ENCODE peak calls at places on chromosomes 4 and X, in ten cellular contexts. One of them, this sample, is unnamed.

GRCh38 chr4:80798082-80798481 is 232.4 kb upstream of the BMP3 start:
- DNase-seq in breast epithelium: no peak
- DNase-seq in GM12892: no peak
- DNase-seq in uterus: no peak
- DNase-seq in tibial nerve: no peak
- DNase-seq in stomach: no peak
- DNase-seq in lower leg skin: no peak
- DNase-seq in A549: no peak
- DNase-seq in ovary: no peak
- DNase-seq in adrenal gland: no peak
- DNase-seq in this sample: no peak

GRCh38 chrX:102720237-102721168 is at the start of gene GPRASP3:
- DNase-seq in GM12892: peak; percentile 50
- DNase-seq in A549: peak; percentile 88
- DNase-seq in adrenal gland: peak; percentile 70
- DNase-seq in lower leg skin: peak; percentile 91
- DNase-seq in uterus: peak; percentile 70
- DNase-seq in tibial nerve: peak; percentile 64
- DNase-seq in ovary: peak; percentile 72
- DNase-seq in stomach: peak; percentile 78
- DNase-seq in breast epithelium: peak; percentile 72
- DNase-seq in this sample: no peak

GRCh38 chrX:22136711-22137110 is 104.6 kb downstream of the PHEX start:
- DNase-seq in adrenal gland: no peak
- DNase-seq in uterus: no peak
- DNase-seq in breast epithelium: no peak
- DNase-seq in tibial nerve: no peak
- DNase-seq in GM12892: no peak
- DNase-seq in lower leg skin: no peak
- DNase-seq in ovary: no peak
- DNase-seq in stomach: no peak
- DNase-seq in A549: no peak
- DNase-seq in this sample: no peak

GRCh38 chr4:126405369-126405982 is 1090.7 kb downstream of the FAT4 start:
- DNase-seq in lower leg skin: no peak
- DNase-seq in stomach: no peak
- DNase-seq in GM12892: no peak
- DNase-seq in adrenal gland: peak; percentile 2
- DNase-seq in breast epithelium: no peak
- DNase-seq in uterus: no peak
- DNase-seq in ovary: no peak
- DNase-seq in tibial nerve: no peak
- DNase-seq in A549: peak; percentile 1
- DNase-seq in this sample: no peak

GRCh38 chrX:134999469-134999868 is 8.7 kb downstream of the SMIM10 start:
- DNase-seq in breast epithelium: no peak
- DNase-seq in tibial nerve: no peak
- DNase-seq in stomach: no peak
- DNase-seq in ovary: no peak
- DNase-seq in GM12892: no peak
- DNase-seq in adrenal gland: no peak
- DNase-seq in lower leg skin: no peak
- DNase-seq in uterus: no peak
- DNase-seq in A549: peak; percentile 54
- DNase-seq in this sample: no peak

GRCh38 chrX:46788902-46789301 is 30.0 kb upstream of the SLC9A7 start:
- DNase-seq in GM12892: no peak
- DNase-seq in lower leg skin: peak; percentile 28
- DNase-seq in A549: no peak
- DNase-seq in adrenal gland: no peak
- DNase-seq in tibial nerve: no peak
- DNase-seq in ovary: no peak
- DNase-seq in uterus: no peak
- DNase-seq in stomach: no peak
- DNase-seq in breast epithelium: no peak
- DNase-seq in this sample: no peak

GRCh38 chrX:153723351-153724251 is 586 bp downstream of the BCAP31 start:
- DNase-seq in ovary: peak; percentile 62
- DNase-seq in breast epithelium: no peak
- DNase-seq in stomach: peak; percentile 48
- DNase-seq in adrenal gland: peak; percentile 42
- DNase-seq in tibial nerve: no peak
- DNase-seq in GM12892: peak; percentile 59
- DNase-seq in uterus: peak; percentile 44
- DNase-seq in lower leg skin: no peak
- DNase-seq in A549: peak; percentile 73
- DNase-seq in this sample: no peak

GRCh38 chr4:187795737-187796136 is 199.8 kb upstream of the ZFP42 start:
- DNase-seq in uterus: no peak
- DNase-seq in GM12892: no peak
- DNase-seq in ovary: no peak
- DNase-seq in breast epithelium: no peak
- DNase-seq in A549: no peak
- DNase-seq in tibial nerve: no peak
- DNase-seq in lower leg skin: no peak
- DNase-seq in stomach: no peak
- DNase-seq in adrenal gland: no peak
- DNase-seq in this sample: no peak

GRCh38 chrX:72381439-72382198 is 75.9 kb upstream of the CITED1 start:
- DNase-seq in stomach: no peak
- DNase-seq in uterus: no peak
- DNase-seq in lower leg skin: no peak
- DNase-seq in breast epithelium: no peak
- DNase-seq in A549: peak; percentile 3
- DNase-seq in tibial nerve: no peak
- DNase-seq in adrenal gland: no peak
- DNase-seq in ovary: no peak
- DNase-seq in GM12892: no peak
- DNase-seq in this sample: no peak

GRCh38 chr4:70603856-70604255 is 11.8 kb downstream of the AMBN start:
- DNase-seq in lower leg skin: no peak
- DNase-seq in A549: no peak
- DNase-seq in tibial nerve: no peak
- DNase-seq in adrenal gland: no peak
- DNase-seq in breast epithelium: no peak
- DNase-seq in GM12892: no peak
- DNase-seq in ovary: no peak
- DNase-seq in stomach: no peak
- DNase-seq in uterus: no peak
- DNase-seq in this sample: no peak

GRCh38 chr4:64780664-64781063 is 371.4 kb upstream of the TECRL start:
- DNase-seq in lower leg skin: no peak
- DNase-seq in tibial nerve: no peak
- DNase-seq in A549: no peak
- DNase-seq in GM12892: no peak
- DNase-seq in ovary: no peak
- DNase-seq in breast epithelium: no peak
- DNase-seq in uterus: no peak
- DNase-seq in stomach: no peak
- DNase-seq in adrenal gland: no peak
- DNase-seq in this sample: no peak

GRCh38 chr4:187604984-187605383 is 390.6 kb upstream of the ZFP42 start:
- DNase-seq in adrenal gland: no peak
- DNase-seq in breast epithelium: no peak
- DNase-seq in tibial nerve: no peak
- DNase-seq in stomach: no peak
- DNase-seq in uterus: no peak
- DNase-seq in A549: no peak
- DNase-seq in ovary: no peak
- DNase-seq in lower leg skin: no peak
- DNase-seq in GM12892: no peak
- DNase-seq in this sample: no peak

GRCh38 chrX:15468036-15468435 is 25.1 kb downstream of the PIR start:
- DNase-seq in adrenal gland: peak; percentile 23
- DNase-seq in uterus: no peak
- DNase-seq in ovary: no peak
- DNase-seq in lower leg skin: no peak
- DNase-seq in A549: no peak
- DNase-seq in stomach: no peak
- DNase-seq in tibial nerve: no peak
- DNase-seq in breast epithelium: no peak
- DNase-seq in GM12892: no peak
- DNase-seq in this sample: no peak

GRCh38 chr4:10119773-10120172 is 3.2 kb upstream of the WDR1 start:
- DNase-seq in A549: no peak
- DNase-seq in ovary: no peak
- DNase-seq in tibial nerve: no peak
- DNase-seq in GM12892: no peak
- DNase-seq in stomach: no peak
- DNase-seq in lower leg skin: no peak
- DNase-seq in uterus: no peak
- DNase-seq in breast epithelium: no peak
- DNase-seq in adrenal gland: no peak
- DNase-seq in this sample: no peak

GRCh38 chr4:140095694-140096482 is 58.1 kb downstream of the MAML3 start:
- DNase-seq in adrenal gland: peak; percentile 84
- DNase-seq in ovary: no peak
- DNase-seq in GM12892: no peak
- DNase-seq in stomach: no peak
- DNase-seq in A549: peak; percentile 98
- DNase-seq in breast epithelium: no peak
- DNase-seq in tibial nerve: no peak
- DNase-seq in uterus: no peak
- DNase-seq in lower leg skin: peak; percentile 85
- DNase-seq in this sample: no peak
- TF ChIP-seq POLR2A in adrenal gland: no peak
- TF ChIP-seq POLR2A in ovary: no peak
- TF ChIP-seq POLR2A in GM12892: no peak
- TF ChIP-seq POLR2A in stomach: no peak
- TF ChIP-seq POLR2A in A549: peak; percentile 34
- TF ChIP-seq POLR2A in breast epithelium: no peak
- TF ChIP-seq POLR2A in tibial nerve: peak; percentile 26
- TF ChIP-seq POLR2A in uterus: no peak
- TF ChIP-seq POLR2A in lower leg skin: no peak
- TF ChIP-seq POLR2A in this sample: no peak

DNA sequence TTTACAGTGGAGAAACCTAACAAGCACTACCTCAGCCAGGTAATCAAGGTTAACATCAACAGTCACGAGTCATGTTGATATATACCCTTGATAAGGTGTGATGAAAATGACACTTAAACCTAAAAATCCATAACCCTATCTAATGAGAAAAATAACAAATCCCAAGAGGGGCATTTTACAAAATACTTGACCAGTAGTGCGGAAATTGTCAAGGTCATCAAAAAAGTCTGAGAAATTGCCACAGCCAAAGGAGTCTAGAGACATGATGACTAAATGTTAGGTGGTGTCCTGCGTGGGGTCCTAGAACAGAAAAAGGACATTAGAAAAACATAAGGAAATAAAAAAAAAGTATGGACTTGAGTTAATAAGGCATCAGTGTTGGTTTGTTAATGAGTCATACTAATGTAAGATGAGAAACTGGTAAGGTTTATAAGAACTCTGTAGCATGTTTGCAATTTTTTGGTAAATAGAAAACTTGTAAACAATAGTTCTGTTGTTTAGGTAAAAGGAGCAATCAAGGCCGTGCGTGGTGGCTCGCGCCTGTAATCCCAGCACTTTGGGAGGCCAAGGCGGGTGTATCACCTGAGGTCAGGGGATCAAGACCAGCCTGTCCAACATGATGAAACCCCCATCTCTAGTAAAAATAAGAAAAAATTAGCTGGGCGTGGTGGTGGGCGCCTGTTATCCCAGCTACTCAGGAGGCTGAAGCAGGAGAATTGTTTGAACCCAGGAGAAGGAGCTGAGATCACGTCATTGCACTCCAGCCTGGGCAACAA is 2.9 kb downstream of the RPL36A start:
- DNase-seq in ovary: no peak
- DNase-seq in GM12892: no peak
- DNase-seq in lower leg skin: no peak
- DNase-seq in uterus: no peak
- DNase-seq in A549: no peak
- DNase-seq in stomach: no peak
- DNase-seq in breast epithelium: no peak
- DNase-seq in tibial nerve: no peak
- DNase-seq in adrenal gland: no peak
- DNase-seq in this sample: no peak
- TF ChIP-seq POLR2A in ovary: no peak
- TF ChIP-seq POLR2A in GM12892: no peak
- TF ChIP-seq POLR2A in lower leg skin: no peak
- TF ChIP-seq POLR2A in uterus: no peak
- TF ChIP-seq POLR2A in A549: no peak
- TF ChIP-seq POLR2A in stomach: no peak
- TF ChIP-seq POLR2A in breast epithelium: no peak
- TF ChIP-seq POLR2A in tibial nerve: no peak
- TF ChIP-seq POLR2A in adrenal gland: no peak
- TF ChIP-seq POLR2A in this sample: no peak

GRCh38 chrX:40096395-40097091 is 1.2 kb downstream of the BCOR start:
- DNase-seq in tibial nerve: no peak
- DNase-seq in stomach: no peak
- DNase-seq in ovary: peak; percentile 65
- DNase-seq in GM12892: no peak
- DNase-seq in uterus: peak; percentile 47
- DNase-seq in breast epithelium: no peak
- DNase-seq in lower leg skin: peak; percentile 90
- DNase-seq in adrenal gland: peak; percentile 59
- DNase-seq in A549: no peak
- DNase-seq in this sample: no peak
- TF ChIP-seq POLR2A in tibial nerve: no peak
- TF ChIP-seq POLR2A in stomach: no peak
- TF ChIP-seq POLR2A in ovary: no peak
- TF ChIP-seq POLR2A in GM12892: no peak
- TF ChIP-seq POLR2A in uterus: no peak
- TF ChIP-seq POLR2A in breast epithelium: no peak
- TF ChIP-seq POLR2A in lower leg skin: no peak
- TF ChIP-seq POLR2A in adrenal gland: no peak
- TF ChIP-seq POLR2A in A549: no peak
- TF ChIP-seq POLR2A in this sample: no peak

GRCh38 chr4:77076889-77077635 is 1.3 kb upstream of the CCNI start:
- DNase-seq in adrenal gland: no peak
- DNase-seq in A549: no peak
- DNase-seq in stomach: no peak
- DNase-seq in lower leg skin: no peak
- DNase-seq in uterus: no peak
- DNase-seq in breast epithelium: no peak
- DNase-seq in ovary: no peak
- DNase-seq in GM12892: no peak
- DNase-seq in tibial nerve: no peak
- DNase-seq in this sample: no peak

GRCh38 chr4:77074961-77075855 is 581 bp downstream of the CCNI start:
- DNase-seq in GM12892: peak; percentile 57
- DNase-seq in lower leg skin: peak; percentile 93
- DNase-seq in breast epithelium: peak; percentile 61
- DNase-seq in ovary: peak; percentile 84
- DNase-seq in adrenal gland: peak; percentile 88
- DNase-seq in stomach: peak; percentile 68
- DNase-seq in A549: peak; percentile 35
- DNase-seq in uterus: peak; percentile 70
- DNase-seq in tibial nerve: peak; percentile 23
- DNase-seq in this sample: peak; percentile 37

GRCh38 chr4:77073981-77074865 is 1.6 kb downstream of the CCNI start:
- DNase-seq in uterus: no peak
- DNase-seq in tibial nerve: no peak
- DNase-seq in lower leg skin: no peak
- DNase-seq in stomach: no peak
- DNase-seq in ovary: no peak
- DNase-seq in A549: no peak
- DNase-seq in GM12892: no peak
- DNase-seq in breast epithelium: no peak
- DNase-seq in adrenal gland: no peak
- DNase-seq in this sample: no peak

GRCh38 chr4:77078401-77078800 is 2.6 kb upstream of the CCNI start:
- DNase-seq in uterus: no peak
- DNase-seq in stomach: no peak
- DNase-seq in adrenal gland: no peak
- DNase-seq in lower leg skin: no peak
- DNase-seq in GM12892: no peak
- DNase-seq in tibial nerve: no peak
- DNase-seq in breast epithelium: no peak
- DNase-seq in ovary: no peak
- DNase-seq in A549: no peak
- DNase-seq in this sample: no peak

GRCh38 chr4:77075869-77076801 is at the start of gene CCNI:
- DNase-seq in adrenal gland: peak; percentile 98
- DNase-seq in lower leg skin: peak; percentile 99
- DNase-seq in A549: peak; percentile 96
- DNase-seq in ovary: peak; percentile 98
- DNase-seq in tibial nerve: peak; percentile 90
- DNase-seq in GM12892: peak; percentile 70
- DNase-seq in uterus: peak; percentile 96
- DNase-seq in breast epithelium: peak; percentile 95
- DNase-seq in stomach: peak; percentile 97
- DNase-seq in this sample: peak; percentile 63
- TF ChIP-seq POLR2A in adrenal gland: peak; percentile 58
- TF ChIP-seq POLR2A in lower leg skin: no peak
- TF ChIP-seq POLR2A in A549: peak; percentile 74
- TF ChIP-seq POLR2A in ovary: peak; percentile 69
- TF ChIP-seq POLR2A in tibial nerve: peak; percentile 91
- TF ChIP-seq POLR2A in GM12892: peak; percentile 95
- TF ChIP-seq POLR2A in uterus: peak; percentile 79
- TF ChIP-seq POLR2A in breast epithelium: peak; percentile 81
- TF ChIP-seq POLR2A in stomach: peak; percentile 78
- TF ChIP-seq POLR2A in this sample: peak; percentile 46

This sample was measured in H54.